ENCODE peak calls at places on chromosome 22, in eight cellular contexts. Y, O, W, E, S, J, K and G are unnamed samples.
A peak's percentile ranks its signal among the peaks of the same experiment; 100 is the strongest.

GRCh38 chr22:44586337-44586990 is 88.4 kb upstream of the RTL6 start:
- DNase-seq in Y (peak; percentile 2), O (no peak), W (no peak), E (no peak), S (no peak), J (peak; percentile 14), K (peak; percentile 68), G (peak; percentile 79)

GRCh38 chr22:44710474-44711235 is 8.7 kb downstream of the PRR5 start:
- DNase-seq in Y (no peak), O (no peak), W (no peak), E (no peak), S (no peak), J (no peak), K (no peak), G (no peak)

GRCh38 chr22:41305646-41306045 is 4.3 kb downstream of the ZC3H7B start:
- DNase-seq in Y (no peak), O (no peak), W (no peak), E (peak; percentile 25), S (no peak), J (no peak), K (no peak), G (no peak)

GRCh38 chr22:48561676-48562075 is 1266.0 kb downstream of the BRD1 start:
- DNase-seq in Y (no peak), O (no peak), W (no peak), E (no peak), S (no peak), J (no peak), K (no peak), G (peak; percentile 39)

GRCh38 chr22:29205598-29206371 is at the start of gene EMID1:
- DNase-seq in Y (peak; percentile 37), O (peak; percentile 40), W (peak; percentile 69), E (no peak), S (no peak), J (peak; percentile 37), K (no peak), G (peak; percentile 80)

GRCh38 chr22:31625661-31626426 is 36.2 kb downstream of the PISD start:
- DNase-seq in Y (peak; percentile 37), O (peak; percentile 94), W (no peak), E (no peak), S (no peak), J (peak; percentile 87), K (no peak), G (no peak)

GRCh38 chr22:35568751-35569725 is 28.4 kb downstream of the RASD2 start:
- DNase-seq in Y (no peak), O (no peak), W (no peak), E (no peak), S (no peak), J (no peak), K (no peak), G (no peak)

GRCh38 chr22:30249049-30250038 is 2.8 kb upstream of the LIF start:
- DNase-seq in Y (peak; percentile 74), O (no peak), W (no peak), E (peak; percentile 49), S (no peak), J (no peak), K (no peak), G (peak; percentile 85)

GRCh38 chr22:45648320-45649070 is 23.1 kb upstream of the ATXN10 start:
- DNase-seq in Y (no peak), O (no peak), W (peak; percentile 48), E (no peak), S (no peak), J (no peak), K (no peak), G (no peak)

GRCh38 chr22:48300877-48301276 is 1526.8 kb downstream of the BRD1 start:
- DNase-seq in Y (no peak), O (no peak), W (no peak), E (no peak), S (no peak), J (no peak), K (no peak), G (no peak)

GRCh38 chr22:45934659-45935341 is 42.2 kb downstream of the WNT7B start:
- DNase-seq in Y (no peak), O (peak; percentile 16), W (peak; percentile 36), E (no peak), S (no peak), J (no peak), K (peak; percentile 84), G (peak; percentile 91)

GRCh38 chr22:30439226-30439625 is 13.7 kb downstream of the MTFP1 start:
- DNase-seq in Y (no peak), O (no peak), W (no peak), E (no peak), S (no peak), J (no peak), K (peak; percentile 10), G (peak; percentile 10)

GRCh38 chr22:47801541-47802245 is 1039.2 kb downstream of the TBC1D22A start:
- DNase-seq in Y (no peak), O (no peak), W (no peak), E (no peak), S (no peak), J (no peak), K (no peak), G (no peak)

GRCh38 chr22:23053912-23054530 is 16.3 kb upstream of the GNAZ start:
- DNase-seq in Y (no peak), O (no peak), W (no peak), E (peak; percentile 4), S (no peak), J (no peak), K (peak; percentile 55), G (peak; percentile 22)

GRCh38 chr22:21450320-21450831 is 16.8 kb upstream of the TMEM191C start:
- DNase-seq in Y (no peak), O (no peak), W (no peak), E (no peak), S (no peak), J (no peak), K (peak; percentile 61), G (peak; percentile 56)

GRCh38 chr22:31491218-31491962 is 1.7 kb upstream of the EIF4ENIF1 start:
- DNase-seq in Y (no peak), O (no peak), W (no peak), E (no peak), S (no peak), J (peak; percentile 62), K (no peak), G (no peak)

GRCh38 chr22:35386670-35387288 is 5.9 kb downstream of the HMOX1 start:
- DNase-seq in Y (no peak), O (no peak), W (no peak), E (no peak), S (no peak), J (no peak), K (no peak), G (no peak)

GRCh38 chr22:25748704-25749103 is 6.7 kb downstream of the MYO18B start:
- DNase-seq in Y (no peak), O (no peak), W (no peak), E (no peak), S (no peak), J (no peak), K (peak; percentile 15), G (no peak)

GRCh38 chr22:42114721-42115120 is 15.9 kb downstream of the CYP2D6 start:
- DNase-seq in Y (no peak), O (no peak), W (peak; percentile 42), E (no peak), S (no peak), J (peak; percentile 58), K (no peak), G (no peak)

GRCh38 chr22:17860220-17860965 is 86.1 kb upstream of the BID start:
- DNase-seq in Y (no peak), O (peak; percentile 70), W (no peak), E (no peak), S (no peak), J (no peak), K (no peak), G (no peak)

DNA sequence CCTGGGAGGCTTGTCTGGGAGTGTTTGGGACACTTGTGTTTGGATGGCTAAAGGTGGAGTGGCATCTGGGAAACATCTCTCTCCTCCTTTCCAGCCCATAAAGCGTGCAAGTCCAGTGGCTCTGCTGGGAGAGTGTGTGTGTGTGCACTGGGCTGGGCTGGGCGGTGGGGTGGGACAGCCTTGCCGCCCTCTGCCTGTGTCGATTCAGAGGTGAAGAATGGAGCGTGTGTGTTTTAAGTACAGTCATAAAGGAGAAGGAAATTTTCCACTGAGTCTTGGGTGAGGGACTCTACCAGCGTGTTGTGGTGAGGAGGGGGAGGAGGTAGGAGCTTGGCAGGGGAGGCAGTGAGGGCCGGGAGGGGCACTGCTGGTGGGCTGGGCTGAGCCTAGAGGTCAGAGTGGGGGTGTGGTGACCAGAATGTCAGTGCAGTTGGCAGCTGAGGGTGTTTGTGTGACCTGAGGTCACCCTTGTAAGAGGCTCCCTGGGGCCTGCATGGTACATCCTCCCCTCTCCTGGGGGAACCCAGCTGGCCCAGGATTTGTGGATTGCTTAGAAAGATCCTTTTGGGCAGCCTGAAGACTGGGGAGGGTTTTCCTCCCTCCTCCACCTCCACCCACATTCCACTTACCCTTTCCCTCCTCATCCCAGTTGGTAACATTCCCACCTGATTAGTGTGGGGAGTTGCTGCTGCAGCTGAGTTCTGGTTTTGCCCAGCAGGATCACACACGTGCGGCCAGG is 1.7 kb downstream of the TIMP3 start:
- DNase-seq in Y (peak; percentile 40), O (no peak), W (peak; percentile 16), E (no peak), S (no peak), J (peak; percentile 65), K (peak; percentile 82), G (no peak)
- H3K4me3 ChIP-seq in Y (peak overlapping the region; percentile 100), O (peak overlapping the region; percentile 78), W (no peak overlapping the region), E (peak overlapping the region; percentile 92), S (no peak overlapping the region), J (no peak overlapping the region), K (peak overlapping the region; percentile 38), G (peak overlapping the region; percentile 86)

GRCh38 chr22:37187891-37188761 is at the start of gene C1QTNF6:
- DNase-seq in Y (peak; percentile 56), O (no peak), W (no peak), E (no peak), S (no peak), J (peak; percentile 95), K (peak; percentile 77), G (peak; percentile 94)
- H3K4me3 ChIP-seq in Y (peak within 1 kb of the TSS; percentile 58), O (no peak within 1 kb of the TSS), W (no peak within 1 kb of the TSS), E (peak within 1 kb of the TSS; percentile 26), S (peak within 1 kb of the TSS; percentile 68), J (no peak within 1 kb of the TSS), K (no peak within 1 kb of the TSS), G (peak within 1 kb of the TSS; percentile 58)

GRCh38 chr22:49575703-49576081 is 252.0 kb downstream of the BRD1 start:
- DNase-seq in Y (no peak), O (no peak), W (no peak), E (no peak), S (no peak), J (no peak), K (no peak), G (peak; percentile 55)
- H3K4me3 ChIP-seq in Y (peak overlapping the region; percentile 56), O (no peak overlapping the region), W (no peak overlapping the region), E (no peak overlapping the region), S (no peak overlapping the region), J (no peak overlapping the region), K (no peak overlapping the region), G (no peak overlapping the region)

DNA sequence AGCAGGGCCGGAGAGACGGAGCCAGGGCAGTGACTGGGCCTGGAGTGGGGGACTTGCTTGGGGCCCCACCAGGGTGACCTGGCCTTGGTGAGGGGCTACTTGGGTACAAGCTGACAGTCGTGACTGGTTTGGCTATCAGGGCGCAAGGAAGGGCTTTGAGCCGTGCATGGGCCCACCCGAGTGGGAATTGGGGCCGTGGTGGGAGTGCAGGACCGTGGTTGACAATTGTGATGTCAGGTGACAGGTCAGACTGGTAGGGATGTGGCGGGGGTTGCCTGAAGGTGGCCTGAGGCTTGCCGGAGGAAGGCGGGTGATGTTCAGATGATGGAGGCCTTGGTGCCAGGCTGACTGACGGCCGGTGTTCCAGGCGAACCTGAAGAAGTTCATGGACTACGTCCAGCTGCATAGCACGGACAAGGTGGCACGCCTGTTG is 5.6 kb downstream of the SHANK3 start:
- DNase-seq in Y (no peak), O (no peak), W (no peak), E (no peak), S (no peak), J (no peak), K (peak; percentile 55), G (no peak)
- H3K4me3 ChIP-seq in Y (peak overlapping the region; percentile 69), O (no peak overlapping the region), W (no peak overlapping the region), E (no peak overlapping the region), S (no peak overlapping the region), J (no peak overlapping the region), K (no peak overlapping the region), G (no peak overlapping the region)